ENCODE peak calls at places on chromosome 15, in four cellular contexts. One of them, this sample, is unnamed.

GRCh38 chr15:97654677-97655076 is 305.8 kb upstream of the ARRDC4 start:
- DNase-seq in NCI-H2081: peak
- DNase-seq in K562: no peak
- DNase-seq in H9: no peak
- DNase-seq in this sample: no peak

GRCh38 chr15:74206801-74207281 is 4.3 kb upstream of the STRA6 start:
- DNase-seq in NCI-H2081: no peak
- DNase-seq in K562: no peak
- DNase-seq in H9: no peak
- DNase-seq in this sample: no peak

GRCh38 chr15:81388431-81388760 is 14.4 kb upstream of the TMC3 start:
- DNase-seq in NCI-H2081: no peak
- DNase-seq in K562: no peak
- DNase-seq in H9: no peak
- DNase-seq in this sample: no peak

GRCh38 chr15:32855942-32856341 is 138.1 kb downstream of the GREM1 start:
- DNase-seq in NCI-H2081: no peak
- DNase-seq in K562: no peak
- DNase-seq in H9: peak
- DNase-seq in this sample: peak

GRCh38 chr15:77019476-77020331 is 24.8 kb downstream of the PSTPIP1 start:
- DNase-seq in NCI-H2081: no peak
- DNase-seq in K562: no peak
- DNase-seq in H9: no peak
- DNase-seq in this sample: no peak

GRCh38 chr15:82810863-82811421 is 1.5 kb downstream of the WHAMM start:
- DNase-seq in NCI-H2081: no peak
- DNase-seq in K562: no peak
- DNase-seq in H9: no peak
- DNase-seq in this sample: no peak

GRCh38 chr15:86538141-86538540 is 458.5 kb downstream of the AGBL1 start:
- DNase-seq in NCI-H2081: no peak
- DNase-seq in K562: no peak
- DNase-seq in H9: no peak
- DNase-seq in this sample: no peak

GRCh38 chr15:83970290-83970890 is 265.2 kb upstream of the GOLGA6L4 start:
- DNase-seq in NCI-H2081: no peak
- DNase-seq in K562: no peak
- DNase-seq in H9: no peak
- DNase-seq in this sample: no peak

GRCh38 chr15:87570186-87570585 is 686.4 kb downstream of the NTRK3 start:
- DNase-seq in NCI-H2081: no peak
- DNase-seq in K562: no peak
- DNase-seq in H9: no peak
- DNase-seq in this sample: no peak

GRCh38 chr15:84621358-84621979 is 20.7 kb downstream of the ZSCAN2 start:
- DNase-seq in NCI-H2081: no peak
- DNase-seq in K562: no peak
- DNase-seq in H9: no peak
- DNase-seq in this sample: no peak